ENCODE peak calls at places on chromosomes 16 and 17, in nine cellular contexts. E is activated T-helper 1 cell treated with anti-CD3 and anti-CD28 coated beads, Interleukin-12 subunit alpha, Interleukin-12 subunit beta, Interleukin-2, Interleukin-4 antibody, amounts not matched to agents 30 ng/mL and 10 ng/mL and 1 ng/mL, durations not matched to agents 14 hours and 24 hours and 36 hours; O is activated CD8-positive, alpha-beta T cell treated with anti-CD3 and anti-CD28 coated beads for 36 hours; P is stromal cell of bone marrow; C is GM19239; D is mucosa of gallbladder; W is T follicular helper cell; J is activated CD4-positive, CD25-positive, alpha-beta regulatory T cell treated with anti-CD3 and anti-CD28 coated beads, Interleukin-2, amount 50 U/mL, for 16 hours; N is NCI-H510A treated with DMSO at 0.1 percent for 48 hours. Q is an unnamed sample.

GRCh38 chr16:81446318-81447275 is 2.0 kb downstream of the CMIP start:
- DNase-seq in N (no peak), P (no peak), C (no peak), J (no peak), W (no peak), E (no peak), D (no peak), O (peak), Q (no peak)

GRCh38 chr16:351804-352520 is 561 bp downstream of the AXIN1 start:
- DNase-seq in N (no peak), E (no peak), C (no peak), W (peak), P (no peak), J (no peak), O (no peak), D (no peak), Q (no peak)

GRCh38 chr16:84502581-84502980 is 1.9 kb downstream of the MEAK7 start:
- DNase-seq in D (no peak), O (no peak), E (no peak), N (no peak), W (no peak), J (no peak), C (no peak), P (no peak), Q (no peak)

GRCh38 chr17:34673995-34674900 is 94.9 kb downstream of the TMEM132E start:
- DNase-seq in N (no peak), J (no peak), C (no peak), W (no peak), D (no peak), E (no peak), P (no peak), O (no peak), Q (no peak)

GRCh38 chr17:29037739-29038465 is 5.0 kb upstream of the PIPOX start:
- DNase-seq in E (no peak), D (no peak), P (no peak), J (no peak), C (no peak), N (no peak), O (no peak), W (no peak), Q (no peak)

GRCh38 chr17:73706858-73707257 is 62.6 kb upstream of the SDK2 start:
- DNase-seq in N (no peak), J (no peak), D (no peak), W (no peak), O (no peak), C (no peak), E (no peak), P (no peak), Q (no peak)

GRCh38 chr16:20928774-20929411 is 28.3 kb downstream of the LYRM1 start:
- DNase-seq in O (no peak), W (no peak), N (no peak), C (no peak), E (no peak), D (no peak), P (no peak), J (no peak), Q (no peak)

GRCh38 chr17:79095345-79096055 is 20.9 kb downstream of the ENGASE start:
- DNase-seq in O (peak), W (no peak), D (no peak), C (no peak), J (no peak), N (no peak), P (no peak), E (no peak), Q (no peak)

Q was measured in skeletal muscle cell.